ENCODE peak calls at places on chromosomes 16 and 17, in seven cellular contexts. O, G, A, X, Q, B and M are unnamed samples.

GRCh38 chr16:22007509-22008214 is at the start of gene MOSMO:
- DNase-seq in O (peak; percentile 74), G (no peak), A (peak; percentile 46), X (peak; percentile 70), Q (peak; percentile 56), B (peak; percentile 92), M (no peak)

GRCh38 chr16:9094008-9094846 is 2.8 kb downstream of the HAPSTR1 start:
- DNase-seq in O (no peak), G (no peak), A (no peak), X (no peak), Q (no peak), B (no peak), M (no peak)

GRCh38 chr17:45160505-45161287 is 979 bp upstream of the HEXIM2 start:
- DNase-seq in O (peak; percentile 57), G (no peak), A (peak; percentile 44), X (peak; percentile 83), Q (peak; percentile 75), B (peak; percentile 89), M (no peak)

GRCh38 chr16:58110590-58111330 is 18.4 kb downstream of the CFAP20 start:
- DNase-seq in O (no peak), G (no peak), A (no peak), X (no peak), Q (peak; percentile 53), B (no peak), M (no peak)

GRCh38 chr17:50117202-50118040 is 12.5 kb downstream of the SAMD14 start:
- DNase-seq in O (peak; percentile 61), G (no peak), A (peak; percentile 31), X (peak; percentile 86), Q (peak; percentile 44), B (no peak), M (no peak)

GRCh38 chr16:56199164-56199563 is 7.9 kb downstream of the GNAO1 start:
- DNase-seq in O (peak; percentile 27), G (no peak), A (no peak), X (no peak), Q (no peak), B (no peak), M (no peak)

GRCh38 chr16:22092143-22092933 is at the start of gene VWA3A:
- DNase-seq in O (no peak), G (peak; percentile 27), A (no peak), X (peak; percentile 50), Q (peak; percentile 82), B (no peak), M (peak; percentile 31)

GRCh38 chr16:48102083-48103008 is 53.4 kb downstream of the ABCC12 start:
- DNase-seq in O (no peak), G (no peak), A (no peak), X (no peak), Q (no peak), B (no peak), M (no peak)

GRCh38 chr16:8751481-8752311 is 45.7 kb downstream of the TMEM186 start:
- DNase-seq in O (no peak), G (peak; percentile 51), A (peak; percentile 21), X (no peak), Q (peak; percentile 83), B (peak; percentile 50), M (peak; percentile 56)

GRCh38 chr17:65230040-65230439 is 92.9 kb downstream of the RGS9 start:
- DNase-seq in O (no peak), G (no peak), A (no peak), X (no peak), Q (no peak), B (no peak), M (no peak)

GRCh38 chr17:82416264-82416663 is 1.9 kb upstream of the HEXD start:
- DNase-seq in O (no peak), G (no peak), A (no peak), X (no peak), Q (no peak), B (no peak), M (no peak)

GRCh38 chr17:79020631-79021301 is 3.2 kb upstream of the C1QTNF1 start:
- DNase-seq in O (no peak), G (no peak), A (no peak), X (no peak), Q (peak; percentile 29), B (no peak), M (no peak)

GRCh38 chr17:80925668-80926067 is 66.0 kb upstream of the CHMP6 start:
- DNase-seq in O (no peak), G (no peak), A (no peak), X (no peak), Q (no peak), B (peak; percentile 61), M (no peak)

GRCh38 chr17:29107933-29108805 is 65.2 kb downstream of the PIPOX start:
- DNase-seq in O (no peak), G (no peak), A (peak; percentile 28), X (no peak), Q (no peak), B (no peak), M (no peak)

GRCh38 chr17:145671-146541 is 8.5 kb downstream of the SCGB1C2 start:
- DNase-seq in O (no peak), G (no peak), A (no peak), X (no peak), Q (no peak), B (peak; percentile 72), M (no peak)

GRCh38 chr16:86575754-86576557 is 2.4 kb upstream of the FOXL1 start:
- DNase-seq in O (peak; percentile 65), G (peak; percentile 95), A (peak; percentile 73), X (peak; percentile 94), Q (peak; percentile 94), B (peak; percentile 96), M (peak; percentile 65)

GRCh38 chr16:27980919-27981670 is 82.4 kb downstream of the GSG1L start:
- DNase-seq in O (no peak), G (no peak), A (no peak), X (no peak), Q (no peak), B (peak; percentile 47), M (no peak)

GRCh38 chr17:68600123-68600880 is 865 bp downstream of the FAM20A start:
- DNase-seq in O (peak; percentile 7), G (no peak), A (no peak), X (peak; percentile 65), Q (no peak), B (peak; percentile 81), M (no peak)

GRCh38 chr17:74598346-74599022 is 6.4 kb upstream of the CD300LD start:
- DNase-seq in O (no peak), G (no peak), A (no peak), X (no peak), Q (no peak), B (peak; percentile 42), M (no peak)

GRCh38 chr17:74466111-74466784 is at the start of gene CD300A:
- DNase-seq in O (peak; percentile 39), G (no peak), A (no peak), X (no peak), Q (no peak), B (peak; percentile 89), M (no peak)

GRCh38 chr16:88685156-88686061 is 898 bp downstream of the SNAI3 start:
- DNase-seq in O (peak; percentile 75), G (no peak), A (no peak), X (no peak), Q (peak; percentile 51), B (peak; percentile 80), M (no peak)

GRCh38 chr17:39517224-39517623 is 55.9 kb downstream of the CDK12 start:
- DNase-seq in O (no peak), G (no peak), A (no peak), X (no peak), Q (no peak), B (no peak), M (no peak)

GRCh38 chr16:75433732-75434413 is 570 bp upstream of the CFDP1 start:
- DNase-seq in O (no peak), G (peak; percentile 92), A (peak; percentile 84), X (no peak), Q (peak; percentile 94), B (peak; percentile 86), M (peak; percentile 70)

GRCh38 chr17:57874434-57875108 is 24.7 kb upstream of the MRPS23 start:
- DNase-seq in O (peak; percentile 36), G (peak; percentile 87), A (no peak), X (peak; percentile 77), Q (peak; percentile 94), B (peak; percentile 93), M (peak; percentile 76)

GRCh38 chr16:76541062-76541461 is 263.9 kb downstream of the CNTNAP4 start:
- DNase-seq in O (no peak), G (no peak), A (no peak), X (no peak), Q (no peak), B (no peak), M (no peak)

GRCh38 chr16:30112197-30113030 is 923 bp downstream of the GDPD3 start:
- DNase-seq in O (peak; percentile 77), G (no peak), A (no peak), X (peak; percentile 65), Q (peak; percentile 57), B (peak; percentile 92), M (no peak)

GRCh38 chr16:3027983-3028715 is 4.3 kb downstream of the THOC6 start:
- DNase-seq in O (peak; percentile 92), G (no peak), A (peak; percentile 79), X (peak; percentile 97), Q (peak; percentile 46), B (peak; percentile 93), M (no peak)

GRCh38 chr16:15539197-15539596 is 103.8 kb downstream of the MARF1 start:
- DNase-seq in O (no peak), G (no peak), A (no peak), X (peak; percentile 30), Q (no peak), B (no peak), M (no peak)

GRCh38 chr17:31794111-31794510 is 64.9 kb downstream of the COPRS start:
- DNase-seq in O (no peak), G (no peak), A (no peak), X (no peak), Q (no peak), B (no peak), M (no peak)

GRCh38 chr17:43832976-43833829 is at the start of gene MPP3:
- DNase-seq in O (peak; percentile 39), G (no peak), A (peak; percentile 84), X (peak; percentile 79), Q (peak; percentile 66), B (peak; percentile 87), M (no peak)

GRCh38 chr17:81483862-81484194 is 28.8 kb downstream of the ACTG1 start:
- DNase-seq in O (no peak), G (no peak), A (no peak), X (peak; percentile 48), Q (no peak), B (no peak), M (no peak)